ENCODE peak calls at places on chromosome 1, in ten cellular contexts. B is foreskin fibroblast, F is K562, J is heart left ventricle, K is thoracic aorta, N is lung, P is tibial nerve, O is left ventricle myocardium inferior, E is choroid plexus epithelial cell, X is AG04449. R is an unnamed sample.

GRCh38 chr1:93617670-93618488 is 63.8 kb downstream of the BCAR3 start:
- DNase-seq in E (no peak), X (no peak), F (no peak), N (no peak), O (no peak), K (no peak), P (no peak), J (no peak), B (no peak), R (no peak)

GRCh38 chr1:11847667-11848445 is at the start of gene NPPA:
- DNase-seq in B (peak), K (no peak), E (no peak), P (no peak), N (no peak), F (no peak), X (no peak), J (peak), O (peak), R (no peak)

GRCh38 chr1:9655836-9656235 is 4.3 kb downstream of the PIK3CD start:
- DNase-seq in K (no peak), B (no peak), O (no peak), F (no peak), X (no peak), E (no peak), N (no peak), P (no peak), J (no peak), R (no peak)

GRCh38 chr1:56453016-56453721 is 126.2 kb downstream of the PLPP3 start:
- DNase-seq in N (no peak), F (no peak), O (peak), J (no peak), K (no peak), X (no peak), E (no peak), P (peak), B (no peak), R (no peak)

GRCh38 chr1:246567258-246568235 is 1.3 kb downstream of the CNST start:
- DNase-seq in N (no peak), F (no peak), B (peak), O (no peak), X (peak), P (no peak), E (peak), J (no peak), K (no peak), R (no peak)

GRCh38 chr1:20729990-20730689 is 2.4 kb downstream of the SH2D5 start:
- DNase-seq in B (no peak), X (no peak), P (no peak), F (no peak), J (no peak), K (no peak), O (no peak), N (no peak), E (no peak), R (no peak)

GRCh38 chr1:222028694-222029093 is 286.8 kb upstream of the DUSP10 start:
- DNase-seq in K (no peak), O (no peak), N (no peak), F (no peak), B (no peak), X (no peak), E (no peak), J (no peak), P (no peak), R (no peak)

GRCh38 chr1:229147086-229147485 is 123.8 kb upstream of the RAB4A start:
- DNase-seq in P (no peak), O (no peak), N (no peak), X (no peak), J (no peak), K (no peak), E (no peak), F (no peak), B (no peak), R (no peak)

GRCh38 chr1:24114753-24115152 is 2.8 kb upstream of the MYOM3 start:
- DNase-seq in E (no peak), O (no peak), X (no peak), B (no peak), F (no peak), N (no peak), J (no peak), K (no peak), P (no peak), R (no peak)

GRCh38 chr1:203265541-203265940 is 36.1 kb upstream of the CHIT1 start:
- DNase-seq in X (no peak), P (no peak), K (no peak), B (no peak), F (no peak), N (no peak), E (no peak), O (no peak), J (no peak), R (no peak)

GRCh38 chr1:165298081-165298820 is 58.3 kb downstream of the LMX1A start:
- DNase-seq in J (no peak), F (no peak), O (no peak), N (no peak), P (no peak), X (no peak), B (no peak), K (no peak), E (no peak), R (no peak)

GRCh38 chr1:28983509-28984310 is 69.3 kb downstream of the EPB41 start:
- DNase-seq in E (no peak), X (no peak), J (peak), N (peak), P (no peak), K (no peak), B (no peak), F (no peak), O (peak), R (no peak)

GRCh38 chr1:30551603-30552002 is 171.8 kb downstream of the MATN1 start:
- DNase-seq in K (no peak), P (no peak), O (no peak), X (no peak), J (no peak), N (no peak), E (no peak), B (no peak), F (no peak), R (no peak)

GRCh38 chr1:19400875-19401854 is 84.2 kb downstream of the CAPZB start:
- DNase-seq in O (no peak), J (no peak), X (no peak), P (no peak), K (no peak), E (peak), N (no peak), B (no peak), F (no peak), R (no peak)

GRCh38 chr1:180248731-180249681 is 18.9 kb downstream of the LHX4 start:
- DNase-seq in F (peak), P (no peak), O (no peak), J (no peak), K (no peak), B (no peak), E (no peak), N (no peak), X (no peak), R (no peak)

GRCh38 chr1:7117599-7118281 is 332.5 kb downstream of the CAMTA1 start:
- DNase-seq in P (no peak), X (peak), N (no peak), K (no peak), E (peak), F (no peak), J (no peak), O (no peak), B (peak), R (no peak)

GRCh38 chr1:109634771-109635750 is 15.4 kb downstream of the AMPD2 start:
- DNase-seq in E (no peak), P (peak), B (no peak), O (no peak), K (no peak), J (no peak), X (no peak), N (peak), F (no peak), R (no peak)

GRCh38 chr1:153598309-153599172 is 14.4 kb downstream of the S100A16 start:
- DNase-seq in E (peak), J (no peak), X (no peak), B (peak), O (no peak), F (no peak), P (no peak), N (no peak), K (no peak), R (no peak)

GRCh38 chr1:42822833-42823392 is 5.7 kb upstream of the SVBP start:
- DNase-seq in E (peak), X (no peak), P (no peak), K (no peak), N (no peak), O (no peak), J (no peak), F (no peak), B (no peak), R (no peak)

GRCh38 chr1:202844935-202845334 is 34.2 kb downstream of the PCAT6 start:
- DNase-seq in X (no peak), N (no peak), K (no peak), B (no peak), J (no peak), E (peak), P (no peak), F (no peak), O (no peak), R (no peak)

DNA sequence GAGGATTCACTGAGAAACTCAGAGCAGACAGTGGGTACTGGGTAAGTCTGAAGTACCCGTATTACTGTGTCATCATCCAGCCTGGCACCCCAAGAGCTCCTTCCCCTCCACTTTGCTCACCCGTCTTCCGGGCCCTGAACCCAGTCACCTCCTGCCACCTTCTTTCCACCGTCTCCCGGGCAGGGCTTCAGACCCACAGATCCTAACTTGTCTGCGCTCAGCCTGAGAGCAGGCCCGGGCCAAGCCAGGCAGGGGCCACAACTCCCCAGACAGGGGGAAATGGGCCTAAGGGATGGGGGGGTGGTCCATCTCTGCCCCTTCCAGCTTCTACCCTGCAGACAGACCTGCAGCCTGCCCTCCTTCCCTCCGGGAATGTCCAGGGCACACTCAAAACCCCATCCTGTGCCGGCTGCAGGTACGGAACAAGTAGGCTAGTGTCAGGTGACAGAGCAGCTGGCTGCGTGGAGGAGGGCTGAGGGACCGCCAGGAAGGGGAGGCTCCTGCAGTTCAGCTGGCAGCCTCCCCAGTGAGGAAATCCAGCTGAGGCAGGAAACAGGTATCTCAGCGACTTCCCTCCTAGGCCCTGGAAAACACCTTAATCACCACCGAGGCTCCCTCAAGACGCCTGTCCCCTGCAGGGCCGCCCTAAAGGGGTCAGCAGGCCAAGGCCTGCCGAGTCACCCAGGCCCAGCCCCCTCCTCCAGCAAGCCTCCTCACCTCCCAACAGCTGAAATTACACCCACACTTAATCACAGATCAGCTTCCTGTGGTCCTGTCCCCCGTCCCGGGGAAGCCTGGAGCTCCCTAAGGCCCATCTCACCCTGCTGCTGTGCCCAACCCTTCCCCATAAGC is 3.5 kb downstream of the HSPG2 start:
- DNase-seq in K (no peak), J (peak), X (no peak), E (peak), B (no peak), O (peak), N (peak), P (no peak), F (no peak), R (no peak)
- H3K4me3 ChIP-seq in K (peak), J (peak), X (peak), E (no peak), B (no peak), O (peak), N (peak), P (peak), F (peak), R (no peak)

GRCh38 chr1:34590211-34590623 is 164.6 kb upstream of the GJB5 start:
- DNase-seq in X (no peak), F (no peak), N (peak), J (no peak), P (no peak), E (no peak), K (no peak), O (no peak), B (no peak), R (no peak)

DNA sequence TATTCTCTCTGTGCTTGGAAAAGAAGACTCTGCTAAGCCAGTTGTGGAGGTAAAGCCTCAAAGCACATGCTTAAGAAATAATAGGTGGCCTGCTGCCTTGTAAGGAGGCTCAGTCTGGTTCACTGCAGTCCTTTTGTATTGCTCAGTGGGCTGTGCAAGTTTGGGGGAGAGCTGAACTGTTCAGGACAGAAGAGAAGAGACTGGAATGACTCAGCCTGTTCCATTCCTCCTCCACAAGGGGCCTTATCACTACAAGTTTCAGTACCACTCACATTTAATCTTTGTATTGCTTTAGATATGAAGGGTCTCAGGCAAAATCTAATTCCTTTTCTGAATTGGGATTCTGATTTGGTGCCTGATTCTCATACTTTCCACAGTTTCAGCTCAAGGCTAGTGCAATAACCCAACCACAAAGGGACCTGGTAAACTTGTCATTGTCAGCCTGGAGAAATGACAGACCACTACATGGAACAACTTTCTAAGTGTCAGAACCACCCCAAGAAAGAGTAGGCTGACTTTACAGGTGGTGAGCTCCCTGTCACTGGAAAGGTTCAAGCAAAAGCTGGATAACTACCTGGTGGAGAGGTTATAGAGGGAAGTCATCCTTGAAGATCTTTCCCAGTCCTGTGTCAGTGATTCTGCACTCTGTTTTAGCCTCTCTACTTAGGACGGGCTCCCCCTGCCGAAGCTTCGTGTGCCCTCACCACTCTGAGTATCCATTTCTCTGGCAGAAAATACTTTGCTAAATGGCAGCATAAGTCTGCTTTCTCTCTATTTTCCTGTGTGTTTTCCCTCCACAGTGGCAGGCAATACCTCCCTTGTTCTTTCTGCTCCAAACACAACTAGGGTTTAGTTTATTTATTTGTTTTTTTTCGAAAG is 162.9 kb upstream of the GJB5 start:
- DNase-seq in B (no peak), N (no peak), J (no peak), O (no peak), E (no peak), P (no peak), K (no peak), F (no peak), X (no peak), R (no peak)
- TF ChIP-seq CTCF in B (peak), N (no peak), J (no peak), O (no peak), E (no peak), P (no peak), K (no peak), F (peak), X (peak), R (peak)

GRCh38 chr1:161238039-161238473 is at the start of gene NR1I3:
- DNase-seq in P (no peak), X (no peak), J (no peak), E (no peak), B (no peak), K (no peak), F (no peak), O (no peak), N (no peak), R (no peak)

GRCh38 chr1:161241682-161242081 is 3.7 kb upstream of the NR1I3 start:
- DNase-seq in B (no peak), K (no peak), N (no peak), X (no peak), O (no peak), J (no peak), P (no peak), F (peak), E (no peak), R (no peak)

GRCh38 chr1:161233102-161233501 is 4.9 kb downstream of the NR1I3 start:
- DNase-seq in N (no peak), B (no peak), P (no peak), F (no peak), J (no peak), O (no peak), E (no peak), K (no peak), X (no peak), R (no peak)

GRCh38 chr1:161230762-161231161 is 4.9 kb downstream of the TOMM40L start:
- DNase-seq in O (no peak), N (no peak), J (no peak), F (no peak), X (no peak), P (no peak), B (no peak), K (no peak), E (no peak), R (no peak)

DNA sequence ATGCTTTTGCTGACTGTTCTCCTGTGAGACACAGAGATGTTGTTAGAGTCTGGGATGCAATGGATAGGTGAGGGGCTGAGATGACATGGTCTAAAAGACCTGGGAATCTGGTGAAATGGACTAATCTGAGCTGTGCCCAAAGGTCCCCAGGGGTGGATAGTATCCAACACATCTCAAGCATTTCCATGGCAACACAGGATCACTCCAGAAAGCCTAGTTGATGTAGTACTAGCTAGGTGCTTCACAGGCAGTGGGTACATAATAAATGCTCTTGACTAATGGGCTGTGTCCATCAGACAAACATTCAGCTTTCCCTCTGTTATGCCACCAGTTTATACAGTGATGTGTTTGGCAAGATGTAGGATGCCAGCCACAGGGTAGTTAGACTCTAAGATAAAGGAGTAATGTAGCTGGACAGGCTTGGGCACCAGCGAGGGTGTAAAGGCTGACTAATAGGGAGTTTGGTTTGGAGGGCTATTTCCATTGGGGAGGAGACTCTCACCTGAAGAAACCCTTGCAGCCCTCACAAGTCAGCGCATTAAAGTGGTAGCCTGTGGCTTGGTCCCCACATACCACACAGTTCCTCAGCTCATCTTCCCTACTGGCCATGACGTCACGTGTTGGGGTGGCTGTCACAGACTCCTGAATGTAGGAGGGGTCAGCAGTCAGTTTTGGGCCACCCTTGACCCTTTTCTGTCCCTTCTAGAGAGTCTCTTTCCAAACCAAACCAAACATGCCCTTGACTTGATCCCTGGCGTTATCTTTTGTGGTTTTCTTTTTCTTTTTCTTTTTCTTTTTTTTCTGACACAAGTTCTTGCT is 1.8 kb downstream of the NR1I3 start:
- DNase-seq in K (no peak), F (no peak), X (no peak), O (no peak), P (no peak), N (no peak), B (no peak), E (no peak), J (no peak), R (no peak)
- H3K4me3 ChIP-seq in K (no peak), F (no peak), X (no peak), O (no peak), P (no peak), N (no peak), B (no peak), E (no peak), J (no peak), R (no peak)

GRCh38 chr1:77978293-77978968 is 441 bp downstream of the FUBP1 start:
- DNase-seq in F (peak), E (peak), J (peak), N (peak), K (peak), B (peak), X (peak), P (peak), O (no peak), R (peak)

GRCh38 chr1:77975907-77976306 is 3.0 kb downstream of the FUBP1 start:
- DNase-seq in B (no peak), P (no peak), K (no peak), X (no peak), F (no peak), O (no peak), E (no peak), N (no peak), J (no peak), R (no peak)

GRCh38 chr1:77977989-77978292 is 931 bp downstream of the FUBP1 start:
- DNase-seq in P (no peak), F (no peak), K (no peak), B (no peak), J (no peak), X (no peak), N (no peak), E (no peak), O (no peak), R (no peak)

GRCh38 chr1:77976433-77977076 is 2.3 kb downstream of the FUBP1 start:
- DNase-seq in J (no peak), O (no peak), B (no peak), F (no peak), P (no peak), X (no peak), K (no peak), N (no peak), E (no peak), R (no peak)

DNA sequence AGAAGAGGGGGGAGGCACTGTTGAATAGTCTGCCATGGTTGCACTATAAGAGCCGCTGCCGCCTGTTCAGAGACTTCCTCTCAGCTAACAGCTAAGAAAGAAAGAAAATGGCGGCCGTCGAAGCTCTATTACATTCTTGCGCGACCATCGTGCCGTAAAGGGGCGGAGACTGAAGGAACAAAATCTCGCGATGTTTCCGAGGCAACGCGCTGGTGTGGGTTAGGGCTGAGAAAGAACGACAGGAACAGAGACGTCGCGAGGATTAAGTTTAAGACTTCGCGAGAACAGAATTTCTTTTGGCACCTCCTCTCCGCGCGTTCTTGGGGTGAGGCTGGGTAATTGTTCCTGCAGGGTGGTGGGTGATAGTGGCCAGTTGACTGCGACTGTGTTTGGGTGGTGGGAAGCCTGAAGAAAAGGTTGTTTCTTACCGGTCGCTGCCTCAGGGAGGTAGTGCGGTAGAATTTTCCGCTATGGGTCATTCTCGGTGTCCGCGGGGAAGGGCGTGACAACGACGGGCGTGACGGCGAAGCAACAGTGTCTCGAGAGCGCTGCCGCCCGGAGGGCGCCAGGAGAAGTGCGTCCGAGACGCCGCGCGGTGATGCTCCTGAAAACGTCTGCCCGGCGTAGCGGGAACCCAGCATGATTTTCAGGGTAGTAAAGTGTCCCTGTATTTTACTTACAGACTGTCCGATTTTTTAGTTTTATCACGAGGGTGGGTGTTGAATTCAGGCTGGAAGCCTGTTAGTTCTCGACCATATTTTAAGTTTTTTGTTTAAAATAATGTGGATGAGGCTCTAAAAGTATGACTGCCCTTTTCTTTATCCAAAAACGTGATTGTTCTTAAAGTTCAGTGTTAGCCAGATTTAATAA is at the start of gene FUBP1:
- DNase-seq in J (peak), P (peak), O (peak), X (peak), N (peak), K (peak), B (peak), E (peak), F (peak), R (peak)
- TF ChIP-seq CTCF in J (peak), P (peak), O (peak), X (peak), N (peak), K (peak), B (peak), E (peak), F (peak), R (peak)